ENCODE peak calls at places on chromosomes 4 and X, in ten cellular contexts. A is testis, L is mammary epithelial cell, V is choroid plexus epithelial cell, X is progenitor cell of endocrine pancreas, N is K562, W is pancreas, J is ascending aorta, U is endothelial cell, O is SK-N-SH. F is an unnamed sample.

GRCh38 chr4:3257125-3257690 is 8.2 kb downstream of the MSANTD1 start:
- DNase-seq in A (no peak), X (no peak), O (no peak), U (no peak), L (peak), W (no peak), V (no peak), J (no peak), N (no peak), F (no peak)

GRCh38 chrX:137166591-137166990 is 132.8 kb upstream of the GPR101 start:
- DNase-seq in J (no peak), A (peak), V (no peak), L (no peak), O (peak), X (no peak), N (peak), W (peak), U (peak), F (peak)

GRCh38 chrX:41405551-41405950 is 41.6 kb upstream of the NYX start:
- DNase-seq in L (no peak), X (no peak), J (no peak), A (no peak), V (no peak), U (no peak), W (no peak), N (no peak), O (no peak), F (no peak)

GRCh38 chrX:16479206-16479869 is 170.6 kb upstream of the S100G start:
- DNase-seq in N (no peak), W (no peak), O (no peak), X (no peak), V (peak), J (no peak), L (peak), A (no peak), U (no peak), F (no peak)

GRCh38 chr4:36065274-36065871 is 178.9 kb downstream of the ARAP2 start:
- DNase-seq in O (no peak), V (no peak), L (no peak), U (no peak), J (no peak), A (no peak), N (no peak), X (no peak), W (no peak), F (no peak)

GRCh38 chr4:155578219-155578618 is 88.4 kb upstream of the GUCY1A1 start:
- DNase-seq in O (no peak), X (no peak), A (no peak), J (no peak), W (no peak), N (no peak), L (no peak), U (no peak), V (peak), F (no peak)

GRCh38 chrX:1181131-1181530 is 31.3 kb downstream of the CRLF2 start:
- DNase-seq in V (no peak), W (no peak), A (no peak), J (peak), O (no peak), X (no peak), L (no peak), N (no peak), U (no peak), F (no peak)

GRCh38 chrX:11290673-11291072 is 2.5 kb upstream of the AMELX start:
- DNase-seq in V (no peak), X (no peak), J (no peak), N (no peak), L (no peak), O (no peak), A (no peak), U (no peak), W (no peak), F (no peak)

GRCh38 chrX:74248889-74249288 is 55.1 kb upstream of the ZCCHC13 start:
- DNase-seq in W (no peak), J (no peak), A (no peak), V (peak), U (peak), L (no peak), O (no peak), N (peak), X (no peak), F (no peak)

GRCh38 chr4:144985014-144985413 is 113.0 kb downstream of the ANAPC10 start:
- DNase-seq in N (no peak), A (no peak), V (no peak), W (no peak), J (no peak), U (no peak), L (no peak), X (no peak), O (no peak), F (no peak)

GRCh38 chr4:48904541-48905142 is 1.9 kb downstream of the OCIAD2 start:
- DNase-seq in U (no peak), J (no peak), W (no peak), X (no peak), L (no peak), N (no peak), A (no peak), O (no peak), V (peak), F (no peak)

GRCh38 chrX:290476-291166 is 9.4 kb downstream of the PLCXD1 start:
- DNase-seq in N (no peak), X (no peak), V (no peak), L (no peak), O (no peak), U (no peak), J (no peak), A (no peak), W (no peak), F (no peak)

GRCh38 chr4:2586502-2586901 is 50.1 kb downstream of the FAM193A start:
- DNase-seq in X (no peak), O (no peak), L (no peak), J (no peak), V (no peak), U (no peak), W (no peak), A (no peak), N (no peak), F (no peak)

GRCh38 chr4:8269535-8270417 is at the start of gene HTRA3:
- DNase-seq in A (peak), O (no peak), X (peak), L (no peak), J (no peak), N (no peak), W (no peak), V (peak), U (peak), F (peak)

GRCh38 chr4:21577066-21577465 is 371.5 kb downstream of the KCNIP4 start:
- DNase-seq in J (no peak), V (peak), N (no peak), A (no peak), W (no peak), L (no peak), U (no peak), O (no peak), X (no peak), F (no peak)

GRCh38 chr4:15765910-15766703 is 12.0 kb upstream of the CD38 start:
- DNase-seq in L (no peak), O (no peak), X (no peak), V (peak), J (no peak), A (no peak), U (no peak), N (no peak), W (no peak), F (no peak)

GRCh38 chr4:20445933-20446723 is 194.4 kb downstream of the SLIT2 start:
- DNase-seq in W (no peak), O (no peak), A (no peak), V (no peak), N (no peak), L (no peak), X (no peak), J (no peak), U (no peak), F (no peak)

GRCh38 chr4:168584321-168584771 is 87.5 kb downstream of the PALLD start:
- DNase-seq in A (no peak), J (no peak), O (no peak), L (peak), U (no peak), W (no peak), N (no peak), V (peak), X (no peak), F (no peak)

GRCh38 chr4:174211611-174212044 is 71.8 kb downstream of the FBXO8 start:
- DNase-seq in X (no peak), U (peak), A (no peak), O (no peak), J (no peak), N (no peak), L (no peak), W (no peak), V (no peak), F (peak)

GRCh38 chr4:154551872-154552686 is 1.9 kb upstream of the PLRG1 start:
- DNase-seq in L (peak), W (peak), X (peak), J (peak), V (peak), O (peak), A (peak), U (peak), N (peak), F (peak)

GRCh38 chrX:119062750-119063374 is 9.9 kb upstream of the CT47C1 start:
- DNase-seq in J (no peak), N (peak), L (no peak), V (peak), O (no peak), A (no peak), X (no peak), W (peak), U (no peak), F (no peak)

GRCh38 chr4:47167391-47167790 is 136.0 kb downstream of the GABRB1 start:
- DNase-seq in L (no peak), A (no peak), X (no peak), U (no peak), N (no peak), O (no peak), J (no peak), W (no peak), V (no peak), F (no peak)

GRCh38 chrX:52262195-52262546 is 77.5 kb downstream of the MAGED4 start:
- DNase-seq in N (no peak), A (no peak), V (no peak), L (peak), O (no peak), U (no peak), W (no peak), J (no peak), X (no peak), F (no peak)

GRCh38 chr4:3613980-3614730 is 81.9 kb upstream of the LRPAP1 start:
- DNase-seq in N (no peak), A (peak), W (peak), X (no peak), U (no peak), O (peak), J (no peak), L (no peak), V (no peak), F (no peak)

GRCh38 chr4:83297548-83298260 is 13.1 kb upstream of the COQ2 start:
- DNase-seq in N (no peak), L (no peak), O (no peak), U (no peak), X (no peak), A (no peak), V (no peak), W (no peak), J (no peak), F (no peak)

GRCh38 chr4:10605056-10605455 is 79.5 kb downstream of the CLNK start:
- DNase-seq in W (no peak), V (no peak), U (no peak), O (no peak), J (no peak), L (no peak), N (no peak), X (no peak), A (no peak), F (no peak)

GRCh38 chr4:4574792-4575191 is 32.9 kb upstream of the STX18 start:
- DNase-seq in V (peak), L (peak), U (no peak), N (peak), J (no peak), X (no peak), O (no peak), W (peak), A (peak), F (peak)

GRCh38 chr4:15355464-15355863 is 72.4 kb upstream of the C1QTNF7 start:
- DNase-seq in L (no peak), A (no peak), V (no peak), J (no peak), X (no peak), O (no peak), N (no peak), U (no peak), W (no peak), F (no peak)

GRCh38 chrX:45761920-45762319 is 561.2 kb upstream of the DIPK2B start:
- DNase-seq in N (no peak), X (no peak), J (no peak), O (no peak), W (no peak), U (no peak), V (no peak), A (no peak), L (no peak), F (no peak)
- TF ChIP-seq CTCF in N (no peak), X (no peak), J (no peak), O (no peak), W (no peak), U (no peak), V (no peak), A (no peak), L (no peak), F (no peak)

GRCh38 chrX:83934220-83934619 is 73.3 kb downstream of the CYLC1 start:
- DNase-seq in O (no peak), L (no peak), U (no peak), V (no peak), J (no peak), A (no peak), X (no peak), N (no peak), W (no peak), F (no peak)
- TF ChIP-seq CTCF in O (peak), L (no peak), U (no peak), V (no peak), J (no peak), A (no peak), X (peak), N (no peak), W (no peak), F (no peak)

DNA sequence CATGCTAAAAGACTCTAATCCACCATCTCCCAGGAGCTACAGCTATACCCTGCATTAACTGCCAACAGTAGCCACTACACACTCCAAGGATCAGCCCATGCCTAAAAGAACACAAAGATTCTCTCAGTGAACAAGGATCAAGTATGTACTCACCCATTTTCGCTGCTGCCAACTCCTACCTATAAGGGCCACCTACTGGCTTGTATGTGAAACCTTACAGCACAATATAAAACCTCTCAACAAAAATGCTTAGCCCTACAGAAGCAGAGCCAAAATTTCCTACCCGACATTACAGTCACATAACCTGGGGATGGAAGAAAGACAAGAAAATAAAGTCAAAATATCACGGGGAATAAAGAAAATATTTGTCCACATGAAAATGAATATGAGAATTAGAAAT is 562.8 kb upstream of the POU3F4 start:
- DNase-seq in A (no peak), N (no peak), V (peak), X (no peak), U (no peak), O (no peak), J (no peak), L (no peak), W (no peak), F (no peak)
- TF ChIP-seq CTCF in A (no peak), N (no peak), V (no peak), X (no peak), U (no peak), O (no peak), J (no peak), L (no peak), W (no peak), F (no peak)

GRCh38 chr4:140851032-140851636 is 94.9 kb upstream of the TBC1D9 start:
- DNase-seq in A (peak), J (peak), L (peak), W (peak), U (peak), O (peak), X (peak), N (peak), V (peak), F (peak)
- TF ChIP-seq CTCF in A (peak), J (peak), L (peak), W (no peak), U (peak), O (peak), X (peak), N (peak), V (peak), F (peak)

GRCh38 chrX:57822398-57822797 is 87.9 kb downstream of the ZXDA start:
- DNase-seq in L (no peak), V (no peak), O (no peak), J (no peak), A (no peak), U (no peak), N (no peak), W (no peak), X (no peak), F (no peak)

GRCh38 chrX:57821703-57822375 is 88.4 kb downstream of the ZXDA start:
- DNase-seq in N (peak), L (peak), A (peak), O (peak), V (peak), J (no peak), W (peak), U (peak), X (no peak), F (no peak)

DNA sequence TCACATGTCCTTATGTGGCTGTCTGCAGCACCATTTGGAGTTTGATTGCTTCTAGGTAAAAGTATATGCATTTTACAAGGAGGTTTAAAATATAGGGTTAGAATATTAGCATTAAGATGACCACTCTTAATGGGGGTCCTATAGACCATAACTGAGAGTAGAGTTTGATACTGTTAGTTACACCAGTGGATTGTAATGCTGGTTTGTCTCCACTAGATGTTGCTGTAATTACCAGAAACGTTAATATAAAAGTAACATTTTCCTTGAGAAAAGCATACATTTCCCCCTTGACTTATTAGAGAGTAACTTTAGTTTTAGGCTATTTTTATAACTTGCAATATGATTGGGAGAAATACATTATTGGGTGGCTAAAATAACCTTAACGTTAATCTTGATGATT is 93.0 kb downstream of the ZXDA start:
- DNase-seq in V (peak), N (no peak), W (no peak), L (no peak), O (no peak), U (no peak), J (no peak), X (no peak), A (no peak), F (no peak)
- TF ChIP-seq CTCF in V (peak), N (no peak), W (peak), L (peak), O (peak), U (no peak), J (no peak), X (peak), A (no peak), F (no peak)

GRCh38 chr4:18579222-18579621 is 557.7 kb upstream of the LCORL start:
- DNase-seq in U (no peak), N (no peak), X (no peak), L (no peak), J (no peak), A (no peak), W (no peak), O (no peak), V (no peak), F (no peak)
- TF ChIP-seq CTCF in U (no peak), N (no peak), X (no peak), L (no peak), J (no peak), A (no peak), W (no peak), O (no peak), V (no peak), F (no peak)

DNA sequence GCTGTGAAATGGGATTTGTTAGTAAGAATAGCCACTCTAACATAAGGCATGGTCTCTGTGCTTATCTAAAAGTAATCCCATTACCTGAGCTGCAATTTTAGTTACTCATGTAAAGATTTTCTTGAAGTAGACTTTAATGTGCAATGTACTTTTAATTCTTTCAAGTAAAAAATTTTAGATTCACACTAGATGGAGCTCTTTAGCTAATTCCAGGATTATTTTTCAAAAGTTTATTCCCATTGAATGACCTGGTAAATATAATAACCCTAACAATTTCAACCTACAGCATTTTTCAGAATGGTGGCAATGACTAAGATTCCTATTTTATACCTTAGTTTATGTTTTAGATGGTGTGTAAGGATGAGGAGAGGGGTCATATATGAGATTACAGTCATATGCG is 18.1 kb downstream of the USP38 start:
- DNase-seq in L (no peak), V (peak), N (no peak), X (no peak), J (no peak), U (no peak), A (no peak), W (no peak), O (no peak), F (no peak)
- TF ChIP-seq CTCF in L (peak), V (peak), N (no peak), X (peak), J (no peak), U (peak), A (no peak), W (no peak), O (peak), F (no peak)

GRCh38 chrX:23631136-23631535 is 36.2 kb upstream of the PRDX4 start:
- DNase-seq in A (no peak), V (no peak), W (no peak), L (no peak), U (no peak), N (no peak), O (no peak), J (no peak), X (no peak), F (no peak)

GRCh38 chrX:23637187-23637586 is 30.1 kb upstream of the PRDX4 start:
- DNase-seq in O (no peak), A (no peak), L (no peak), W (no peak), X (no peak), U (no peak), V (no peak), J (no peak), N (no peak), F (no peak)

DNA sequence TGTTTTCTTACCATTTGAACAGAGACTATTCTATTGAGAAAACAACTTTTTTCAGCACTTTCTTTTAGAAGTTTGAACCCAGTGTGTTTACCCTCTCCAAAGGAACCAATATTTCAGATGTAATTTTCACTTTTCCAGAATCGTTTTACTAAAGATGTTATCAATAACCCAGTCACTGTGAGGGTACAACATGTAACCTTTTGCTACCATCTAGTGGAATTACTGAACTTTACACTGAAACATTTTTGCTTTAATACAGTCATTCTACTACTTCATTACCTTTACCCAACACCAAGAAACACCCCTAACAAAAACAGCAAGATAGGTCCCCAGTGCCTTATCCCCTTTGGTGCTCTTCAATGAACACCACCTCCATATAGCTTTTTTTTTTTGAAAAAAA is 33.1 kb upstream of the PRDX4 start:
- DNase-seq in L (peak), W (no peak), O (peak), X (no peak), U (no peak), N (no peak), V (peak), J (no peak), A (no peak), F (no peak)
- TF ChIP-seq CTCF in L (no peak), W (no peak), O (peak), X (peak), U (no peak), N (no peak), V (peak), J (no peak), A (no peak), F (no peak)

DNA sequence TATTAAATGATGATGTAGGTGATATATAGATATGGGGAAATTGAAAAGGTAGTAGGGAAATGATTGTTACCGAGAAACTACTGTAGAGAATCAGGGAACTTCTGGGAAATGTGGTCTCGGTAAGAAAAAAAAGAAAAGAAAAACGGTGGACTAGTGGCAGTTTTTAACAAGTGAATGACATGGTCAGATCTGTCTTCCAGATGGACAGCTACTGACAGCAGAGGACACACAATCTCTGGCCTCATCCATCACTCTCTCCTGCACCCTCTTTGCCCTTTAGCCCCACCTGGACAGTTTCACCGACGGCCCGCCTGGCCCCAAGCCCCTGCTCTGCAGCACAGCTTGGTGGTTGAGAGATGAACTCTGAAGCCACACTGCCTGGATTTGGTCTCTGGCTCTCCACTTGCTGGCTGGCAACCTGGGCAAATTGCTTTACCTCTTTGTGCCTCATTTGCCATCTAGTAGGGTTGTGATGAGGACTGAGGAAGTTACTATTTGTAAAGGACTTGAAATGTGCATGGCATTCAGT is 23.4 kb downstream of the RBM47 start:
- DNase-seq in V (no peak), J (no peak), N (no peak), L (no peak), U (no peak), X (no peak), W (no peak), O (no peak), A (no peak), F (no peak)
- TF ChIP-seq CTCF in V (no peak), J (no peak), N (no peak), L (no peak), U (no peak), X (peak), W (no peak), O (no peak), A (no peak), F (no peak)